ENCODE peak calls at places on chromosomes 2 and 18, in eight cellular contexts. N is SW480, S is SW 1271, U is GM18507, K is HEK293T, Z is ELF-1, O is colonic mucosa, M is NCI-H146. F is an unnamed sample.

GRCh38 chr2:46735108-46735691 is 180.4 kb downstream of the MCFD2 start:
- DNase-seq in U (no peak), O (no peak), M (peak), K (no peak), N (no peak), S (no peak), Z (no peak), F (no peak)

GRCh38 chr18:12659904-12660605 is 2.1 kb upstream of the SPIRE1 start:
- DNase-seq in Z (peak), O (peak), M (peak), N (peak), S (no peak), K (peak), U (peak), F (no peak)

GRCh38 chr2:144513388-144514100 is 6.4 kb downstream of the ZEB2 start:
- DNase-seq in K (no peak), O (no peak), S (no peak), Z (peak), M (no peak), U (no peak), N (no peak), F (no peak)

GRCh38 chr2:130987519-130988425 is 105.5 kb downstream of the FAM168B start:
- DNase-seq in O (no peak), K (no peak), S (no peak), M (no peak), Z (no peak), U (no peak), N (no peak), F (no peak)

GRCh38 chr2:29215073-29215472 is 99.9 kb downstream of the CLIP4 start:
- DNase-seq in S (no peak), Z (no peak), U (no peak), O (no peak), M (no peak), N (no peak), K (no peak), F (no peak)

GRCh38 chr18:36899289-36899688 is 70.4 kb downstream of the KIAA1328 start:
- DNase-seq in K (peak), O (no peak), N (peak), U (no peak), Z (no peak), S (no peak), M (peak), F (peak)

GRCh38 chr2:202429164-202429980 is 53.2 kb downstream of the BMPR2 start:
- DNase-seq in Z (no peak), U (no peak), O (no peak), K (no peak), S (no peak), N (no peak), M (no peak), F (no peak)

GRCh38 chr2:240999001-240999791 is 778 bp downstream of the SNED1 start:
- DNase-seq in K (no peak), N (no peak), O (peak), Z (peak), S (no peak), M (peak), U (no peak), F (no peak)